ENCODE peak calls at places on chromosome 9, in five cellular contexts. A is fibroblast of mammary gland, S is mammary epithelial cell, D is transverse colon, E is lower lobe of right lung. R is an unnamed sample.

GRCh38 chr9:12775963-12776774 is 1.3 kb downstream of the LURAP1L start:
- DNase-seq in A (peak), S (peak), D (peak), E (peak), R (peak)

GRCh38 chr9:95188459-95188858 is 129.1 kb downstream of the FANCC start:
- DNase-seq in A (no peak), S (no peak), D (no peak), E (no peak), R (peak)

GRCh38 chr9:98335666-98336065 is 80.2 kb upstream of the TBC1D2 start:
- DNase-seq in A (no peak), S (no peak), D (no peak), E (no peak), R (no peak)

GRCh38 chr9:126671381-126671831 is 57.7 kb downstream of the LMX1B start:
- DNase-seq in A (no peak), S (no peak), D (no peak), E (no peak), R (peak)

GRCh38 chr9:27865031-27865438 is 291.8 kb upstream of the C9orf72 start:
- DNase-seq in A (peak), S (peak), D (no peak), E (no peak), R (peak)

GRCh38 chr9:97900738-97901565 is 21.3 kb downstream of the TRMO start:
- DNase-seq in A (peak), S (peak), D (no peak), E (no peak), R (peak)

GRCh38 chr9:127181595-127182190 is 59.3 kb upstream of the ANGPTL2 start:
- DNase-seq in A (no peak), S (no peak), D (peak), E (no peak), R (no peak)

GRCh38 chr9:31807574-31808256 is 576.7 kb upstream of the ACO1 start:
- DNase-seq in A (no peak), S (no peak), D (no peak), E (peak), R (peak)

GRCh38 chr9:121574771-121575519 is 75.3 kb upstream of the GGTA1 start:
- DNase-seq in A (no peak), S (no peak), D (no peak), E (no peak), R (no peak)

GRCh38 chr9:37769306-37769705 is 15.6 kb downstream of the EXOSC3 start:
- DNase-seq in A (no peak), S (no peak), D (no peak), E (no peak), R (no peak)

GRCh38 chr9:118009585-118009984 is 305.4 kb downstream of the TLR4 start:
- DNase-seq in A (no peak), S (no peak), D (no peak), E (no peak), R (no peak)

GRCh38 chr9:37917315-37917731 is 13.4 kb upstream of the SLC25A51 start:
- DNase-seq in A (no peak), S (no peak), D (no peak), E (no peak), R (no peak)

GRCh38 chr9:137813651-137814415 is 63.7 kb upstream of the CACNA1B start:
- DNase-seq in A (no peak), S (peak), D (no peak), E (peak), R (no peak)

GRCh38 chr9:79131876-79132377 is 439.8 kb upstream of the TLE4 start:
- DNase-seq in A (no peak), S (no peak), D (no peak), E (no peak), R (no peak)

GRCh38 chr9:10876333-10876732 is 263.5 kb upstream of the PTPRD start:
- DNase-seq in A (peak), S (no peak), D (no peak), E (no peak), R (peak)

GRCh38 chr9:7147136-7148090 is 389.6 kb downstream of the KDM4C start:
- DNase-seq in A (no peak), S (no peak), D (peak), E (no peak), R (peak)

GRCh38 chr9:138072161-138072842 is 194.7 kb downstream of the CACNA1B start:
- DNase-seq in A (no peak), S (no peak), D (no peak), E (no peak), R (no peak)

GRCh38 chr9:14314424-14314928 is 535 bp upstream of the NFIB start:
- DNase-seq in A (peak), S (peak), D (peak), E (peak), R (peak)

GRCh38 chr9:127754099-127754760 is 19.1 kb upstream of the TOR2A start:
- DNase-seq in A (no peak), S (no peak), D (no peak), E (no peak), R (no peak)

GRCh38 chr9:134611046-134611445 is 30.6 kb upstream of the COL5A1 start:
- DNase-seq in A (no peak), S (peak), D (no peak), E (peak), R (no peak)

GRCh38 chr9:14097215-14097614 is 216.7 kb downstream of the NFIB start:
- DNase-seq in A (peak), S (peak), D (no peak), E (no peak), R (peak)

GRCh38 chr9:78261403-78262001 is 25.6 kb downstream of the CEP78 start:
- DNase-seq in A (peak), S (peak), D (no peak), E (no peak), R (peak)

GRCh38 chr9:33535541-33535940 is 11.5 kb downstream of the ANKRD18B start:
- DNase-seq in A (no peak), S (no peak), D (no peak), E (no peak), R (no peak)

GRCh38 chr9:134648701-134649525 is 7.3 kb downstream of the COL5A1 start:
- DNase-seq in A (peak), S (no peak), D (no peak), E (no peak), R (peak)

GRCh38 chr9:72533322-72533721 is 11.9 kb downstream of the TMC1 start:
- DNase-seq in A (no peak), S (peak), D (no peak), E (no peak), R (peak)

GRCh38 chr9:124721109-124721850 is 49.8 kb downstream of the NR6A1 start:
- DNase-seq in A (peak), S (no peak), D (no peak), E (no peak), R (peak)

GRCh38 chr9:76868897-76869296 is 37.0 kb downstream of the PRUNE2 start:
- DNase-seq in A (peak), S (peak), D (no peak), E (no peak), R (peak)

GRCh38 chr9:96025995-96026572 is 150.6 kb downstream of the ERCC6L2 start:
- DNase-seq in A (no peak), S (no peak), D (no peak), E (no peak), R (no peak)

GRCh38 chr9:120486347-120486746 is 93.6 kb downstream of the CDK5RAP2 start:
- DNase-seq in A (peak), S (no peak), D (no peak), E (no peak), R (no peak)

GRCh38 chr9:1709347-1709746 is 305.8 kb upstream of the SMARCA2 start:
- DNase-seq in A (peak), S (no peak), D (no peak), E (no peak), R (no peak)

GRCh38 chr9:116124472-116125040 is 29.0 kb upstream of the PAPPA start:
- DNase-seq in A (peak), S (peak), D (no peak), E (no peak), R (peak)

GRCh38 chr9:84070590-84070989 is 90.0 kb downstream of the RMI1 start:
- DNase-seq in A (no peak), S (no peak), D (no peak), E (no peak), R (no peak)

GRCh38 chr9:105114956-105115728 is 129.3 kb upstream of the SLC44A1 start:
- DNase-seq in A (no peak), S (no peak), D (peak), E (peak), R (peak)

DNA sequence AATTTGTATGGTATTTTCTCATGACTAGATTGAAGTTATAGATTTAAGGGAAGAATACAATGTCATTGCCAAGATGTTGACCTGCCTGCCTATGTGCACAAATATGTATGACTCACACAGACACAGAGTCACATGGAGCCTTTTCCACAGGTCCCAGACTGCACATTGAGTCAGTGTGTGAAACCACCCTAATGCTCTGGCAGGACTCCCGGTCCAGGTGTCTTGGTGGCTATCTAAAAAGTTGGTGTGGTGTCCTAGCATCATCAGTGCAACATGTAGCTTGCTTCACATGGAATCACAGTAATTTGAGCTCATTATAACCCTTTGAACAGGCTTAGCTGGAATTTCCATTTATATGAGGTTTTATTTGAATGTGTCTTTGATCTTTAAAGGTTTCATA is 10.8 kb downstream of the IFNA5 start:
- DNase-seq in A (peak), S (peak), D (no peak), E (no peak), R (peak)
- TF ChIP-seq CTCF in A (no peak), S (no peak), D (no peak), E (no peak), R (no peak)

GRCh38 chr9:131398204-131398603 is 4.3 kb downstream of the PRRC2B start:
- DNase-seq in A (no peak), S (peak), D (peak), E (peak), R (peak)
- H3K4me3 ChIP-seq in A (no peak), S (no peak), D (no peak), E (peak), R (no peak)

GRCh38 chr9:93280661-93281259 is 96.8 kb downstream of the WNK2 start:
- DNase-seq in A (no peak), S (peak), D (no peak), E (no peak), R (no peak)

GRCh38 chr9:93278164-93278563 is 94.2 kb downstream of the WNK2 start:
- DNase-seq in A (no peak), S (no peak), D (no peak), E (no peak), R (no peak)

GRCh38 chr9:93270976-93271375 is 87.0 kb downstream of the WNK2 start:
- DNase-seq in A (no peak), S (peak), D (no peak), E (no peak), R (no peak)

GRCh38 chr9:93276973-93277372 is 93.0 kb downstream of the WNK2 start:
- DNase-seq in A (peak), S (no peak), D (peak), E (no peak), R (no peak)
- TF ChIP-seq CTCF in A (no peak), S (peak), D (peak), E (no peak), R (no peak)

DNA sequence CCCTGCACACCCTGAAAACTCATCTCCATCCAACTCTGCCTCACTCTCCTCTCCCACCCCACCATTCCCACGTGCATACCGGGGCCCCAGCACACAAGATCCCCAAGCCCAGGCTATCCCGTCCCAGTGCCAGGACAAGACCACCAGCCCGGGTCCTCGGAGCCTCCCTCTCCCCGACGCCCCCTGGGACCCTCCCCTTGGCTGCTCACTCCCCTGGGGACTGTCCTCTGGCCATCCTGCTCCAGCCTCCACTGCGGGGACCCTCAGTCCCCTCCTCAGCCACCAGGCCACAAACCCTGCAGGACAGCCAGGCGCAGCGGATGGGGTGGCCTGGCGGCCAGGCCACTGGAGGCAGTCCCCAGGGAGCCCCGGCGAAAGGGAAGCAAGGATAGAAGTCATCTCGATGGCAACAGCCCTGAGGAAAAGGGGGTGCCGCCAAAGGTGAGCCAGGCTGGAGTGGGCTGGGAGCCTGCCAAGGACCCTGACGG is 62.8 kb downstream of the C9orf50 start:
- DNase-seq in A (no peak), S (no peak), D (no peak), E (no peak), R (no peak)
- H3K4me3 ChIP-seq in A (no peak), S (no peak), D (no peak), E (no peak), R (no peak)

GRCh38 chr9:129148463-129149204 is 29.4 kb downstream of the IER5L start:
- DNase-seq in A (no peak), S (no peak), D (no peak), E (no peak), R (no peak)

GRCh38 chr9:129146441-129146933 is 31.6 kb downstream of the IER5L start:
- DNase-seq in A (peak), S (no peak), D (no peak), E (no peak), R (no peak)

GRCh38 chr9:129143461-129143927 is 32.3 kb downstream of the PTPA start:
- DNase-seq in A (peak), S (no peak), D (peak), E (peak), R (peak)

GRCh38 chr9:129145316-129145715 is 32.7 kb downstream of the IER5L start:
- DNase-seq in A (peak), S (no peak), D (no peak), E (no peak), R (peak)

GRCh38 chr9:129145841-129146292 is 32.2 kb downstream of the IER5L start:
- DNase-seq in A (peak), S (no peak), D (no peak), E (no peak), R (peak)
- TF ChIP-seq CTCF in A (peak), S (no peak), D (no peak), E (no peak), R (no peak)

DNA sequence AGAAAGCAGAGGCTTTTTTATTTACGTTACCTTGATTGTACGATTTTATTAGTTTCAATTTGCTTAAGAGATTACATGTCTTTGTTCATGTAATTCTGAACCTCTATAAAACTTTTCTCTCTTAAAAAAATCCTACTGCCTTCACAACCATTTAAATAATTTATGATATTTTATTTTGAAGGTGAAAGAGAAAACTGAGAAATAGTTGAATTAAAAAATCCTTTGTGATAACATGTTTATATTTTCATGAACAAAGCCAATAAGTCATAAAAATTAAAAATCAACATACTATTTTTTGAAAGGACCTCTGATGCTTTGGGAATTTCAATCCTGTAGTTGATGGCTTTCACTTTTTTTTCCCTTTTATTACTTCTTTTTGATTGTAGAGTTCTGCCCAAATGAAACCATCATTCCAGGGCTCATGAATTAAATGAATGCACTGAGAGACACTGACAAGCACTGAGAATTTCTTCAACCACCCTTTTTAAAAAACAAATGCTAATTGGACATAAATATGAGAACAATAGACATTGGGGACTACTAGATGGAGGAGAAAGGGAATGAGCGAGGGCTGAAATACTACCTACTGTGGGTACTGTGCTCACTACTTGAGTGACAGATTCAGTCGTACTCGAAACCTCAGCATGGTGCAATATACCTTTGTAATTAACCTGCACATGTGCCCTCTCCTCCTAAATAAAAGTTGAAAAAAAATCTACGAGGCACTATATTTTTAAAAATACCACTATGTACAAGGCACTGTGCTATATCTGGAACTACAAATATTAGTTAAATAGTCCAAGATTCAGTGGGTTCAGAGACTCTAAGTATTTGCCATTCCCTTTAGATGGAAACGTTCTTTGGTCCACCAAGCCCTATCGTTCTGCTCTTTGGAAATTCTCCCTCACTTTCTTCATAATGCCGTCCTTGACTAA is 5.9 kb downstream of the CDKN2A start:
- DNase-seq in A (no peak), S (no peak), D (no peak), E (no peak), R (no peak)
- H3K4me3 ChIP-seq in A (no peak), S (peak), D (no peak), E (no peak), R (no peak)

DNA sequence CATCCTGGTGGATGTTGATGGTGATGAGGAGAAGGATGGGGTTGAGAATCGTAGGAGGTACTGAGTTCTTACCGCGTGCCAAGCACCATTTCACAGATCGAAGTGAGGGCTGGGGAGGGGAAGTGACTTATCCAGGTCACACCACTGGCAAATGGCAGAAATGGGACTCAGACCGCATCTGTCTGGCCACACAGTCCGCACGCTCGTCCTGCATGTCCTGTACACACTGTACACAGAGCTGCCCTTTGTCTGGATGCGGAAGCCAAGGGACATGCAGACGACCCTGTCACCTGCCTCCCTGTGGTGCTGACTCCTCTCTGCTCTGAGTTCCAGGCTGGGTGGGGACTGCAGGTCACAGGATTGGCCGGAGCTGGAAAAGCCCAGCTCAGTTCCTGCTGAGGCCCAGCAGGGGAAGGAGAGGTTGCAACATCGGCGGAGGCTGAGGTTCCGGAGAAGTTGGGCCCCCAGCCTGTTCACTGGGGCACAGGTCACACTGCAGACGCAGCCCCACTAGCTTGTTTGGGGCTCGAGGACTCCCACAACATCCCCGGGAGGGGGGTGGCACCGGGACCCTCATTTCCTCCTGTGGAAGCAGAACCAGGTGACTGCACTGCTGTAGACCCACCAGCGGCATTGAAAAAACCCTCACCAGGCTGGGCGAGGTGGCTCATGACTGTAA is 165.8 kb upstream of the IER5L start:
- DNase-seq in A (peak), S (no peak), D (peak), E (peak), R (peak)
- TF ChIP-seq CTCF in A (peak), S (no peak), D (no peak), E (no peak), R (peak)

DNA sequence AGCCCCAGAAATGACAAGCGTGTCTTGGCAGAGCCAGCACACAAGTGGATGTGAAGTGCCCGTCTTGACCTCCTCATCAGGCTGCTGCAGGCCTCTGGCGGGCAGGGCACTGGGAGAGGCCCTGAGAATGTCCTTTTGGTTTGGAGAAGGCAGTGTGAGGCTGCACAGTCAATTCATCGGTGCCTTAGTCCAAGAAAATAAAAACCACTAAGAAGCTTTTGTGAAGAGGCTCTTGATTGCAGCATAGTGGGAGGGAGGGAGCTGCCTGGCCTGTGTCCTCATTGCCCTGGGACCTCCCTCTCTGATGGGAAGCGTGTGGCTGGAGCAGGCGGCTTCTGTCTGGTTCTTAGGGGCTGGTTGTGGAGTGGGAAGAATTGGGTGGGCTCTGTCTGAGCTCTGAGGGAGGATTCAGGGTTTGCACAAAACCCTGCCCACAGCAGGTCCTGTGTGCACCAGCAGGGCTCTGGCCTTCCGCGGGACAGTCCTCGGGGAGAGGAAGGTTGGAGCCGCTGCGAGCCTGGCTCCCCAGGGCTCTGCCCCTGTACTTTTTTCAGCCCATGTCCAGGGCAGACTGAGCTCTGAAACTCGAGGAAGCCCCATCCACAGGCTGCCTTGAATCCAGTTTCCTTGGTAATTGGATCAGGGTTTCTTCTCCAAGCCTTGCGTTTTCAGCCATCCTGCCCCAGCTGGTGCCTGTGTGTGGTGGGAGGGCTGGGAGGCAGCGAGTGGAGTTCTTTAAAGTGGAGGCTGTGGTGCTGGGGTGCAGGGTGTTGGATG is 1.1 kb downstream of the HRCT1 start:
- DNase-seq in A (peak), S (peak), D (peak), E (peak), R (peak)
- H3K4me3 ChIP-seq in A (peak), S (no peak), D (peak), E (peak), R (no peak)

R was measured in choroid plexus epithelial cell.